ENCODE peak calls at places on chromosome 15, in six cellular contexts. One of them, this sample, is unnamed.

GRCh38 chr15:83897037-83897436 is 243.1 kb downstream of the ADAMTSL3 start:
- DNase-seq in tibial artery: no peak
- DNase-seq in GM06990: no peak
- DNase-seq in AG10803: no peak
- DNase-seq in adipocyte: no peak
- DNase-seq in Peyer's patch: no peak
- DNase-seq in this sample: no peak

GRCh38 chr15:55434989-55435825 is 26.9 kb downstream of the PIERCE2 start:
- DNase-seq in GM06990: no peak
- DNase-seq in Peyer's patch: no peak
- DNase-seq in AG10803: peak; percentile 64
- DNase-seq in adipocyte: peak; percentile 86
- DNase-seq in tibial artery: no peak
- DNase-seq in this sample: peak; percentile 21

GRCh38 chr15:65900488-65900887 is 31.2 kb downstream of the RAB11A start:
- DNase-seq in tibial artery: no peak
- DNase-seq in GM06990: no peak
- DNase-seq in adipocyte: no peak
- DNase-seq in Peyer's patch: no peak
- DNase-seq in AG10803: no peak
- DNase-seq in this sample: no peak

GRCh38 chr15:44670087-44670945 is 6.9 kb upstream of the SPG11 start:
- DNase-seq in Peyer's patch: no peak
- DNase-seq in GM06990: no peak
- DNase-seq in adipocyte: no peak
- DNase-seq in AG10803: no peak
- DNase-seq in tibial artery: no peak
- DNase-seq in this sample: no peak

GRCh38 chr15:44130778-44131177 is 64.3 kb downstream of the FRMD5 start:
- DNase-seq in AG10803: no peak
- DNase-seq in Peyer's patch: no peak
- DNase-seq in GM06990: no peak
- DNase-seq in tibial artery: no peak
- DNase-seq in adipocyte: peak; percentile 16
- DNase-seq in this sample: no peak

GRCh38 chr15:29765234-29765841 is 56.9 kb downstream of the TJP1 start:
- DNase-seq in tibial artery: no peak
- DNase-seq in AG10803: no peak
- DNase-seq in Peyer's patch: no peak
- DNase-seq in GM06990: no peak
- DNase-seq in adipocyte: no peak
- DNase-seq in this sample: no peak

GRCh38 chr15:92668086-92668485 is 12.5 kb upstream of the FAM174B start:
- DNase-seq in AG10803: no peak
- DNase-seq in tibial artery: no peak
- DNase-seq in Peyer's patch: no peak
- DNase-seq in GM06990: no peak
- DNase-seq in adipocyte: no peak
- DNase-seq in this sample: no peak

GRCh38 chr15:38260077-38260476 is 7.4 kb downstream of the SPRED1 start:
- DNase-seq in Peyer's patch: no peak
- DNase-seq in adipocyte: no peak
- DNase-seq in AG10803: peak; percentile 50
- DNase-seq in GM06990: no peak
- DNase-seq in tibial artery: no peak
- DNase-seq in this sample: no peak

GRCh38 chr15:71802770-71803169 is 7.6 kb upstream of the NR2E3 start:
- DNase-seq in Peyer's patch: no peak
- DNase-seq in AG10803: no peak
- DNase-seq in tibial artery: no peak
- DNase-seq in adipocyte: no peak
- DNase-seq in GM06990: peak; percentile 50
- DNase-seq in this sample: no peak

GRCh38 chr15:62352817-62353216 is 187.7 kb upstream of the C2CD4B start:
- DNase-seq in tibial artery: no peak
- DNase-seq in GM06990: no peak
- DNase-seq in adipocyte: no peak
- DNase-seq in Peyer's patch: no peak
- DNase-seq in AG10803: no peak
- DNase-seq in this sample: no peak

GRCh38 chr15:74319596-74320357 is 47.7 kb downstream of the CYP11A1 start:
- DNase-seq in GM06990: no peak
- DNase-seq in Peyer's patch: no peak
- DNase-seq in tibial artery: no peak
- DNase-seq in AG10803: no peak
- DNase-seq in adipocyte: peak; percentile 16
- DNase-seq in this sample: no peak

GRCh38 chr15:81298606-81299005 is 25.3 kb downstream of the STARD5 start:
- DNase-seq in adipocyte: no peak
- DNase-seq in Peyer's patch: peak; percentile 48
- DNase-seq in AG10803: no peak
- DNase-seq in GM06990: no peak
- DNase-seq in tibial artery: peak; percentile 38
- DNase-seq in this sample: no peak

GRCh38 chr15:58755956-58756355 is 6.4 kb upstream of the ADAM10 start:
- DNase-seq in Peyer's patch: no peak
- DNase-seq in GM06990: no peak
- DNase-seq in AG10803: no peak
- DNase-seq in tibial artery: no peak
- DNase-seq in adipocyte: no peak
- DNase-seq in this sample: no peak

GRCh38 chr15:100856847-100857246 is 22.8 kb upstream of the ALDH1A3 start:
- DNase-seq in tibial artery: no peak
- DNase-seq in Peyer's patch: no peak
- DNase-seq in GM06990: no peak
- DNase-seq in adipocyte: no peak
- DNase-seq in AG10803: no peak
- DNase-seq in this sample: no peak

GRCh38 chr15:100849021-100849831 is 30.4 kb upstream of the ALDH1A3 start:
- DNase-seq in adipocyte: peak; percentile 49
- DNase-seq in AG10803: peak; percentile 53
- DNase-seq in GM06990: peak; percentile 60
- DNase-seq in tibial artery: no peak
- DNase-seq in Peyer's patch: peak; percentile 72
- DNase-seq in this sample: no peak

GRCh38 chr15:100847194-100847593 is 32.4 kb upstream of the ALDH1A3 start:
- DNase-seq in tibial artery: no peak
- DNase-seq in AG10803: no peak
- DNase-seq in Peyer's patch: no peak
- DNase-seq in adipocyte: no peak
- DNase-seq in GM06990: no peak
- DNase-seq in this sample: no peak

GRCh38 chr15:100853676-100854440 is 25.8 kb upstream of the ALDH1A3 start:
- DNase-seq in adipocyte: no peak
- DNase-seq in AG10803: no peak
- DNase-seq in tibial artery: no peak
- DNase-seq in GM06990: no peak
- DNase-seq in Peyer's patch: no peak
- DNase-seq in this sample: no peak

DNA sequence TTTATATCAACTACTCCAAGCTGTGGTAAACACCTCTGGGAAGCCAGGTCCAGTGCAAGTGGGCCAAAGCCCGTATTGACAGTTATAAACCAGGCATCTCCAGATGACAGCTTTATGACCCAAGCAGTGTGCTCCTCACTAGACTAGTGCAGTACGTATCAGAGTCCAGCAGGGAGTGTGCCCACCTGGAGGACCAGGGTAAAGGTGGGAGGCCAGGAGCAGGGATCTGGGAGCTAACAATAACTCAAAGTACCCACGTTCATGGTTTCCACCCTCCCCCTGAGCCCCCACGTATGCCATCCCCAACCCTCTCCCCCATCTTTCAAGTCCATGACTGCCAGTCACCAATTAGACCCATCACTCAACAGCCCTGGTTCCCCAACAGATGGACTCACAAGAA is 27.0 kb upstream of the ALDH1A3 start:
- DNase-seq in GM06990: no peak
- DNase-seq in Peyer's patch: no peak
- DNase-seq in AG10803: no peak
- DNase-seq in tibial artery: no peak
- DNase-seq in adipocyte: no peak
- DNase-seq in this sample: no peak
- H3K4me3 ChIP-seq in GM06990: no peak overlapping the region
- H3K4me3 ChIP-seq in Peyer's patch: no peak overlapping the region
- H3K4me3 ChIP-seq in AG10803: no peak overlapping the region
- H3K4me3 ChIP-seq in tibial artery: no peak overlapping the region
- H3K4me3 ChIP-seq in adipocyte: no peak overlapping the region
- H3K4me3 ChIP-seq in this sample: no peak overlapping the region

DNA sequence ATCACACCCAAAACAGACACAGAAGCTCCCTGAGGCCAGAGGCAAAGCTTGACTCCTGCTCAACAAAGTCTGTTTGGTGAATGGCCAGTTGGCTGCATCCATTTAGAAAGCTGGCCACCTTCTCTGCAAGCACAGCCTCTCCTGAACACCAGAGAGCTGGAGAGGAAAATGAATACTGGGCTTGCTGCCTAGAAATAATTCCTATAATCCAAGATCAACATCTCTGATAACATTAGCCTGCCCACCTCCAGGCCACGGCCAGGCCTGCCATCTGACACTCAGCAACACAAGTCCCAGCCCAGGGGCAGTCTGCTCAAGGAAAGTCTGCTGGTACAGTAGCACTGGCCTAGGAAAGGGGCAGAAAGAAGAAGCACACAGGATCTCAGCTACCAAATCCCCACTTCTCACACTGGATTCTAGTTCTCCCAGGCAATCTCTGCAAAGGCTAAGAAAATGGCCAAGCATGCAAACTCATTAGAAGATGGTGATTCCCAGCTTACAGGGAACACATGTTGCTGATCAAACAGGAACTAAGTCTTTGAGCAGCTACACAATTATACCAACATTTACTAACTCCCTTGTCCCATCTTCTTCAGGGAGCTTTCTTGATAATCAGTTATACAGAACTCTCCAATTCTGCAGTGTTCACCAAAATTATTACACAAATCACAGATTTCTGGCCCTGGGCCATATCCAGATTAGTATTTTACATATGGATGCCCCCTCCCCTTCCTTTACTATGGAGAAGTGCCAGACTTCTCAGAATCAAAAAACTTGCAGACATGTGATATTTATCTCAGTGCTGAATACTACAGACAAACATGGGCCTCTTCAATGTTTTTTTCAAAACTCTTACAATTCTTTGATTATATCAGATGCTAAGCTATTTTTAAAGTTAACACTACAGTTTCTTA is 9.9 kb downstream of the TBC1D2B start:
- DNase-seq in AG10803: peak; percentile 47
- DNase-seq in GM06990: no peak
- DNase-seq in Peyer's patch: no peak
- DNase-seq in tibial artery: peak; percentile 80
- DNase-seq in adipocyte: peak; percentile 65
- DNase-seq in this sample: no peak
- H3K4me3 ChIP-seq in AG10803: no peak overlapping the region
- H3K4me3 ChIP-seq in GM06990: no peak overlapping the region
- H3K4me3 ChIP-seq in Peyer's patch: no peak overlapping the region
- H3K4me3 ChIP-seq in tibial artery: no peak overlapping the region
- H3K4me3 ChIP-seq in adipocyte: no peak overlapping the region
- H3K4me3 ChIP-seq in this sample: no peak overlapping the region

GRCh38 chr15:42385206-42385979 is 26.1 kb downstream of the CAPN3 start:
- DNase-seq in adipocyte: peak; percentile 57
- DNase-seq in Peyer's patch: peak; percentile 71
- DNase-seq in tibial artery: no peak
- DNase-seq in AG10803: peak; percentile 22
- DNase-seq in GM06990: no peak
- DNase-seq in this sample: no peak
- H3K4me3 ChIP-seq in adipocyte: no peak overlapping the region
- H3K4me3 ChIP-seq in Peyer's patch: no peak overlapping the region
- H3K4me3 ChIP-seq in tibial artery: no peak overlapping the region
- H3K4me3 ChIP-seq in AG10803: no peak overlapping the region
- H3K4me3 ChIP-seq in GM06990: no peak overlapping the region
- H3K4me3 ChIP-seq in this sample: no peak overlapping the region

GRCh38 chr15:35818846-35819245 is 272.9 kb upstream of the DPH6 start:
- DNase-seq in AG10803: no peak
- DNase-seq in tibial artery: no peak
- DNase-seq in GM06990: no peak
- DNase-seq in Peyer's patch: no peak
- DNase-seq in adipocyte: no peak
- DNase-seq in this sample: no peak
- H3K4me3 ChIP-seq in AG10803: no peak overlapping the region
- H3K4me3 ChIP-seq in tibial artery: no peak overlapping the region
- H3K4me3 ChIP-seq in GM06990: no peak overlapping the region
- H3K4me3 ChIP-seq in Peyer's patch: no peak overlapping the region
- H3K4me3 ChIP-seq in adipocyte: no peak overlapping the region
- H3K4me3 ChIP-seq in this sample: no peak overlapping the region

DNA sequence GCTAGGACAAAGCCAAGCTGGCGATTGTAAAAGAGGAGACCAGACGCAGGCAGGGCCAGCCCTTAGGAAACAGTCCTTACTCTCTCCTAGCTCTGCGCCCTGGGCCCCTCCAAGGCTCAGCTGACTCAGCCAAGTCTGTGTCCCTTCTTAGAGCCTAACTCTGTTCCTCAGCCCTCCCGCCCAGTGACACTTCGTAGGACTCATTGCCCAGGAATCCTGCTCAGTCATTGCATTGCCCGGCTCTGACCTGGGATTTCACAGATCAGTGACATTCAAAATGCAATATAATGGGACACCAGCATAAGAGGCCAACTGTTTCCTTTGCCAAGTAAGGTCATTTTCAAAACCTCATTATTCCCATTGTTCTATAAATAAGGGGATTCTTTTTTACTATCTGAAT is 244.1 kb downstream of the TLE3 start:
- DNase-seq in AG10803: peak; percentile 88
- DNase-seq in GM06990: no peak
- DNase-seq in Peyer's patch: no peak
- DNase-seq in tibial artery: no peak
- DNase-seq in adipocyte: peak; percentile 96
- DNase-seq in this sample: peak; percentile 77
- H3K4me3 ChIP-seq in AG10803: no peak overlapping the region
- H3K4me3 ChIP-seq in GM06990: no peak overlapping the region
- H3K4me3 ChIP-seq in Peyer's patch: no peak overlapping the region
- H3K4me3 ChIP-seq in tibial artery: no peak overlapping the region
- H3K4me3 ChIP-seq in adipocyte: no peak overlapping the region
- H3K4me3 ChIP-seq in this sample: no peak overlapping the region

GRCh38 chr15:78072080-78072892 is 5.2 kb downstream of the TBC1D2B start:
- DNase-seq in Peyer's patch: peak; percentile 79
- DNase-seq in tibial artery: peak; percentile 11
- DNase-seq in AG10803: peak; percentile 99
- DNase-seq in adipocyte: peak; percentile 88
- DNase-seq in GM06990: no peak
- DNase-seq in this sample: peak; percentile 83
- H3K4me3 ChIP-seq in Peyer's patch: peak overlapping the region; percentile 9
- H3K4me3 ChIP-seq in tibial artery: no peak overlapping the region
- H3K4me3 ChIP-seq in AG10803: peak overlapping the region; percentile 22
- H3K4me3 ChIP-seq in adipocyte: peak overlapping the region; percentile 44
- H3K4me3 ChIP-seq in GM06990: no peak overlapping the region
- H3K4me3 ChIP-seq in this sample: no peak overlapping the region

GRCh38 chr15:76057332-76058000 is 2.3 kb upstream of the TMEM266 start:
- DNase-seq in Peyer's patch: peak; percentile 55
- DNase-seq in tibial artery: no peak
- DNase-seq in adipocyte: peak; percentile 79
- DNase-seq in AG10803: peak; percentile 34
- DNase-seq in GM06990: no peak
- DNase-seq in this sample: no peak
- H3K4me3 ChIP-seq in Peyer's patch: no peak overlapping the region
- H3K4me3 ChIP-seq in tibial artery: no peak overlapping the region
- H3K4me3 ChIP-seq in adipocyte: peak overlapping the region; percentile 12
- H3K4me3 ChIP-seq in AG10803: peak overlapping the region; percentile 2
- H3K4me3 ChIP-seq in GM06990: peak overlapping the region; percentile 50
- H3K4me3 ChIP-seq in this sample: peak overlapping the region; percentile 20

This sample was measured in skeletal muscle cell.